ENCODE peak calls at places on chromosomes 4 and X, in ten cellular contexts. P, J, K, Y, G, Z, B, L, N and T are unnamed samples.

GRCh38 chr4:41853973-41854372 is 81.3 kb upstream of the TMEM33 start:
- DNase-seq in P (no peak), J (no peak), K (no peak), Y (no peak), G (no peak), Z (no peak), B (no peak), L (no peak), N (no peak), T (no peak)

GRCh38 chrX:7552758-7553157 is 290.2 kb upstream of the VCX start:
- DNase-seq in P (no peak), J (no peak), K (no peak), Y (no peak), G (no peak), Z (no peak), B (no peak), L (no peak), N (no peak), T (no peak)

GRCh38 chrX:57104406-57104805 is 16.9 kb downstream of the SPIN2B start:
- DNase-seq in P (no peak), J (no peak), K (no peak), Y (no peak), G (no peak), Z (no peak), B (no peak), L (no peak), N (no peak), T (no peak)

GRCh38 chr4:109942292-109942926 is 29.7 kb downstream of the EGF start:
- DNase-seq in P (no peak), J (no peak), K (no peak), Y (no peak), G (no peak), Z (no peak), B (no peak), L (no peak), N (no peak), T (no peak)

GRCh38 chr4:39134674-39135073 is 47.7 kb upstream of the WDR19 start:
- DNase-seq in P (no peak), J (no peak), K (no peak), Y (no peak), G (no peak), Z (no peak), B (peak), L (no peak), N (no peak), T (no peak)

GRCh38 chr4:152458801-152459302 is 77.0 kb downstream of the FBXW7 start:
- DNase-seq in P (no peak), J (no peak), K (no peak), Y (no peak), G (no peak), Z (peak), B (peak), L (no peak), N (no peak), T (no peak)

GRCh38 chr4:8819421-8820177 is 52.0 kb downstream of the HMX1 start:
- DNase-seq in P (no peak), J (no peak), K (no peak), Y (peak), G (no peak), Z (no peak), B (no peak), L (peak), N (no peak), T (no peak)

GRCh38 chr4:164512124-164512523 is 241.8 kb upstream of the SMIM31 start:
- DNase-seq in P (no peak), J (no peak), K (no peak), Y (no peak), G (no peak), Z (no peak), B (no peak), L (no peak), N (no peak), T (no peak)

GRCh38 chr4:22515145-22515887 is 550 bp downstream of the ADGRA3 start:
- DNase-seq in P (peak), J (peak), K (peak), Y (peak), G (peak), Z (peak), B (peak), L (peak), N (peak), T (no peak)

GRCh38 chr4:142984871-142985585 is 138.9 kb upstream of the INPP4B start:
- DNase-seq in P (peak), J (no peak), K (peak), Y (no peak), G (no peak), Z (no peak), B (peak), L (no peak), N (no peak), T (no peak)

GRCh38 chr4:141328550-141329173 is 108.0 kb downstream of the ZNF330 start:
- DNase-seq in P (no peak), J (no peak), K (no peak), Y (no peak), G (no peak), Z (no peak), B (no peak), L (no peak), N (no peak), T (no peak)

GRCh38 chrX:44873415-44874270 is 655 bp downstream of the KDM6A start:
- DNase-seq in P (peak), J (peak), K (peak), Y (peak), G (peak), Z (peak), B (peak), L (peak), N (peak), T (no peak)

GRCh38 chr4:126777649-126778048 is 855.1 kb upstream of the INTU start:
- DNase-seq in P (peak), J (no peak), K (peak), Y (no peak), G (no peak), Z (peak), B (peak), L (no peak), N (no peak), T (no peak)

GRCh38 chrX:120604359-120604782 is 470 bp downstream of the MCTS1 start:
- DNase-seq in P (peak), J (no peak), K (peak), Y (no peak), G (no peak), Z (peak), B (peak), L (no peak), N (no peak), T (no peak)

GRCh38 chrX:112513154-112513553 is 166.6 kb downstream of the LHFPL1 start:
- DNase-seq in P (no peak), J (no peak), K (no peak), Y (no peak), G (no peak), Z (peak), B (peak), L (no peak), N (no peak), T (peak)

GRCh38 chr4:56656346-56656643 is 24.8 kb downstream of the HOPX start:
- DNase-seq in P (no peak), J (no peak), K (no peak), Y (peak), G (no peak), Z (no peak), B (no peak), L (no peak), N (peak), T (no peak)

GRCh38 chr4:156575430-156576073 is 396.0 kb downstream of the PDGFC start:
- DNase-seq in P (no peak), J (no peak), K (no peak), Y (no peak), G (no peak), Z (peak), B (no peak), L (peak), N (no peak), T (no peak)

GRCh38 chr4:66430856-66431255 is 760.6 kb upstream of the EPHA5 start:
- DNase-seq in P (peak), J (no peak), K (no peak), Y (no peak), G (no peak), Z (peak), B (peak), L (no peak), N (no peak), T (no peak)

GRCh38 chr4:909821-910220 is 22.3 kb downstream of the GAK start:
- DNase-seq in P (no peak), J (no peak), K (no peak), Y (no peak), G (no peak), Z (no peak), B (no peak), L (no peak), N (no peak), T (no peak)

GRCh38 chrX:119853449-119853848 is 686 bp upstream of the UPF3B start:
- DNase-seq in P (no peak), J (no peak), K (no peak), Y (no peak), G (no peak), Z (no peak), B (no peak), L (no peak), N (peak), T (no peak)

GRCh38 chrX:8067754-8068469 is 103.2 kb downstream of the VCX2 start:
- DNase-seq in P (no peak), J (no peak), K (no peak), Y (no peak), G (no peak), Z (peak), B (peak), L (no peak), N (no peak), T (no peak)

GRCh38 chr4:125097729-125098128 is 217.0 kb upstream of the FAT4 start:
- DNase-seq in P (no peak), J (no peak), K (no peak), Y (no peak), G (no peak), Z (no peak), B (no peak), L (no peak), N (no peak), T (no peak)

GRCh38 chrX:152403515-152403914 is 47.6 kb downstream of the GABRA3 start:
- DNase-seq in P (no peak), J (no peak), K (no peak), Y (no peak), G (no peak), Z (no peak), B (no peak), L (no peak), N (no peak), T (no peak)

GRCh38 chr4:85790582-85790981 is 315.6 kb downstream of the ARHGAP24 start:
- DNase-seq in P (no peak), J (no peak), K (peak), Y (no peak), G (no peak), Z (peak), B (peak), L (no peak), N (no peak), T (peak)

GRCh38 chrX:33065415-33065814 is 145.9 kb downstream of the DMD start:
- DNase-seq in P (no peak), J (no peak), K (no peak), Y (no peak), G (no peak), Z (no peak), B (no peak), L (no peak), N (no peak), T (no peak)
- H3K4me3 ChIP-seq in P (no peak), J (no peak), K (no peak), Y (no peak), G (no peak), Z (no peak), B (no peak), L (no peak), N (no peak), T (no peak)

GRCh38 chrX:103513476-103514108 is 5.7 kb downstream of the RAB40A start:
- DNase-seq in P (no peak), J (no peak), K (no peak), Y (no peak), G (no peak), Z (no peak), B (no peak), L (no peak), N (no peak), T (no peak)
- TF ChIP-seq CTCF in P (no peak), J (no peak), K (no peak), Y (no peak), G (no peak), Z (no peak), B (no peak), L (no peak), N (no peak), T (no peak)

GRCh38 chrX:148371251-148371650 is 129.2 kb upstream of the AFF2 start:
- DNase-seq in P (no peak), J (no peak), K (no peak), Y (no peak), G (no peak), Z (no peak), B (no peak), L (no peak), N (no peak), T (no peak)
- H3K4me3 ChIP-seq in P (no peak), J (no peak), K (no peak), Y (no peak), G (no peak), Z (no peak), B (no peak), L (no peak), N (no peak), T (no peak)

DNA sequence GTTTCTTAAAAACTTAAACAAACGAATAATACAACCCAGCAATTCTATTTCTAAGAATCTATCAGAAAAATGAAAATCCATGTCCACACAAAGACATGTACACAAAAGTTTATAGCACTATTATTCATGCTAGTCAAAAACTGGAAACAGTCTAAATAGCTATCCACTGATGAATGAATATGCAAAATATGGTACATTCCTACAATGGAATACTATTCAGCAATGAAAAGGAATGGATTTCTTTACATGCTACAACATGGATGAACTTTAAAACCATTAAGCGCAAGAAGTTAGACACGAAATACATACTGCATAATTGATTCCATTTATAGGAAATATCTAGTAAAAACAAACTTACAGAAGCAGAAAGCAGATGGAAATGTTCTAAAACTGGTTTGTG is 43.3 kb downstream of the HELT start:
- DNase-seq in P (no peak), J (no peak), K (no peak), Y (no peak), G (no peak), Z (no peak), B (no peak), L (no peak), N (no peak), T (no peak)
- TF ChIP-seq CTCF in P (no peak), J (no peak), K (no peak), Y (no peak), G (no peak), Z (no peak), B (no peak), L (no peak), N (no peak), T (no peak)

DNA sequence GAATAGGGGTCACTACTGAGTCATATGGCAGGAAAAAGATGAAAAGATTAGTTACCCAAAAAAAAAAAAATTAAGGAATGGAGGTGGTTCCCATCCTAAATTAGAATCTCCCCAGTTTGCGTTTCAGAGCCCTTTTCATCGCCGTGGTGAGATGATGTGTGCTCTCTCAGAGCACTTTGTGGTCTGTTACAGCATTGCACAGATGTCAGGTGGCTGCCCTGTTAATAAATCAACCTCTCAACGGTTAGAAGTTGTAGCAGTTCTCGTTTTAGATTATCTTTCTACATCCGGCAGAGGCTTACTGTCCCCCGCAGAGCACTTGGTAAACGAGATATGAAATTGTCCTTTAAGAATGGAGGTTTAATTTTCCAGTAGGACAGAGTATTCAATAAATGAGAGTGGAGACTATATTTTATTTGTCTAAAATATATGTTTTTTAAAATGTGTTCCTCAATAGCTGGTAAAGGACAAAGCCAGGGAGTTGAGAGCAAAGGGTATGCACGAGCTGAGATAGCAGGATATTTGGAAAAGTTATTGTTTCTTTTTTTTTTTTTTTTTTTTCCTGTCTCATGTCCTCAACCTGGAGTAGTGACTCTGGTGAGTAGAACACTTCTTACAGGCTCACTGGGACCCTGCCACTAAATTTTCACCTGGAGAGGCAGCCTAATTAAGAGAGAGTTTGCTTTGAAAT is 26.9 kb downstream of the AFF1 start:
- DNase-seq in P (no peak), J (peak), K (peak), Y (no peak), G (no peak), Z (peak), B (peak), L (no peak), N (no peak), T (peak)
- H3K4me3 ChIP-seq in P (no peak), J (no peak), K (no peak), Y (no peak), G (no peak), Z (no peak), B (no peak), L (no peak), N (no peak), T (no peak)

GRCh38 chr4:78332974-78333373 is 218.6 kb upstream of the ANXA3 start:
- DNase-seq in P (no peak), J (no peak), K (no peak), Y (no peak), G (no peak), Z (no peak), B (no peak), L (no peak), N (no peak), T (no peak)

GRCh38 chr4:78331186-78331585 is 220.4 kb upstream of the ANXA3 start:
- DNase-seq in P (no peak), J (no peak), K (no peak), Y (no peak), G (no peak), Z (no peak), B (no peak), L (no peak), N (no peak), T (no peak)

GRCh38 chr4:78336093-78336943 is 215.3 kb upstream of the ANXA3 start:
- DNase-seq in P (peak), J (no peak), K (no peak), Y (no peak), G (no peak), Z (peak), B (peak), L (no peak), N (peak), T (no peak)

GRCh38 chr4:78337216-78337615 is 214.4 kb upstream of the ANXA3 start:
- DNase-seq in P (no peak), J (no peak), K (peak), Y (no peak), G (no peak), Z (no peak), B (no peak), L (no peak), N (no peak), T (no peak)

GRCh38 chr4:78331965-78332364 is 219.6 kb upstream of the ANXA3 start:
- DNase-seq in P (no peak), J (no peak), K (no peak), Y (no peak), G (no peak), Z (no peak), B (no peak), L (no peak), N (no peak), T (no peak)
- TF ChIP-seq CTCF in P (no peak), J (no peak), K (no peak), Y (no peak), G (no peak), Z (no peak), B (no peak), L (no peak), N (no peak), T (no peak)

DNA sequence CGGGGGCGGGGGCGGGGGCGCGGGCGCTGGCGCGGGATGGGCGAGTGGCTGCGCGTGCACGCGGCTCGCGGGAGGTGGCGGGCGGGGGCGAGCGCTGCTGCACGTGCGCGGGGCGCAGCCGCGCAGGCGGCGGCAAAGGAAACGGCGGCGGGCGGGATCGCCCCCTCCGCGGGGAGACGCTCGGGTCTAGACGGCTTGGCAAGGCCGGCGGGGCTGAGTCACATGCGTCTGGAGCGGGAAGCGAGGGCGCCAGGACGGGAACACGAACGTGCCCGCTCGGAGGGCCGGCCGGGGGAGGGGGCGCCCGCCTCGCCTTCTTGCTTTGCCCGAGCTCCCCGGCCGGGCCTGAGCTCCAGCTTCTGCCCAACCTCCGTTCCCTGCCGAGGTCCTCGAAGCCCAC is 4.3 kb upstream of the HAUS7 start:
- DNase-seq in P (no peak), J (peak), K (no peak), Y (peak), G (no peak), Z (peak), B (peak), L (peak), N (peak), T (no peak)
- H3K4me3 ChIP-seq in P (no peak), J (no peak), K (peak), Y (peak), G (peak), Z (no peak), B (no peak), L (peak), N (no peak), T (no peak)